ENCODE peak calls at places on chromosomes 5 and 9, in five cellular contexts. W is AG20443; R is activated CD4-positive, CD25-positive, alpha-beta regulatory T cell treated with anti-CD3 and anti-CD28 coated beads, Interleukin-2, amount 50 U/mL, for 72 hours; Q is naive thymus-derived CD8-positive, alpha-beta T cell; L is hepatic stellate cell. P is an unnamed sample.

GRCh38 chr5:111782171-111782570 is 25.2 kb upstream of the NREP start:
- DNase-seq in W (no peak), R (no peak), Q (no peak), L (no peak), P (no peak)

GRCh38 chr9:37914154-37914551 is 10.2 kb upstream of the SLC25A51 start:
- DNase-seq in W (no peak), R (no peak), Q (no peak), L (no peak), P (no peak)

GRCh38 chr9:95264954-95265615 is 52.4 kb downstream of the FANCC start:
- DNase-seq in W (peak; percentile 40), R (no peak), Q (peak; percentile 8), L (peak; percentile 19), P (no peak)

GRCh38 chr9:21031091-21031817 is at the start of gene HACD4:
- DNase-seq in W (peak; percentile 89), R (peak; percentile 69), Q (peak; percentile 73), L (peak; percentile 23), P (no peak)

GRCh38 chr5:50738864-50739263 is 72.4 kb downstream of the PARP8 start:
- DNase-seq in W (no peak), R (no peak), Q (no peak), L (no peak), P (no peak)

GRCh38 chr5:173301695-173302545 is 26.3 kb downstream of the STC2 start:
- DNase-seq in W (no peak), R (no peak), Q (no peak), L (no peak), P (no peak)

GRCh38 chr5:142894749-142895148 is 124.6 kb downstream of the ARHGAP26 start:
- DNase-seq in W (peak; percentile 84), R (no peak), Q (no peak), L (peak; percentile 32), P (peak; percentile 30)

GRCh38 chr9:133958756-133959155 is 33.4 kb downstream of the VAV2 start:
- DNase-seq in W (no peak), R (no peak), Q (no peak), L (no peak), P (no peak)

GRCh38 chr5:61586096-61587084 is 254.3 kb downstream of the ZSWIM6 start:
- DNase-seq in W (no peak), R (no peak), Q (no peak), L (no peak), P (no peak)

GRCh38 chr5:41908374-41909079 is 4.4 kb downstream of the RIMOC1 start:
- DNase-seq in W (peak; percentile 34), R (no peak), Q (no peak), L (peak; percentile 14), P (no peak)

GRCh38 chr5:65828507-65828906 is 97.9 kb upstream of the ERBIN start:
- DNase-seq in W (peak; percentile 75), R (no peak), Q (no peak), L (no peak), P (no peak)

GRCh38 chr9:16575142-16575877 is 295.2 kb downstream of the BNC2 start:
- DNase-seq in W (no peak), R (no peak), Q (no peak), L (no peak), P (no peak)

GRCh38 chr9:113964740-113965095 is 88.6 kb downstream of the ZNF618 start:
- DNase-seq in W (no peak), R (no peak), Q (no peak), L (no peak), P (no peak)